ENCODE peak calls at places on chromosome 3, in four cellular contexts. One of them, this sample, is unnamed.

GRCh38 chr3:142646020-142646783 is 50.0 kb downstream of the PLS1 start:
- DNase-seq in tibial nerve: no peak
- DNase-seq in islet precursor cell: no peak
- DNase-seq in HEK293T: no peak
- DNase-seq in this sample: no peak

GRCh38 chr3:126464494-126464893 is 11.2 kb downstream of the ZXDC start:
- DNase-seq in islet precursor cell: no peak
- DNase-seq in HEK293T: no peak
- DNase-seq in tibial nerve: no peak
- DNase-seq in this sample: peak

GRCh38 chr3:168884353-168884903 is 779.1 kb downstream of the MECOM start:
- DNase-seq in tibial nerve: peak
- DNase-seq in islet precursor cell: no peak
- DNase-seq in HEK293T: no peak
- DNase-seq in this sample: no peak

GRCh38 chr3:62433396-62433795 is 60.0 kb upstream of the FEZF2 start:
- DNase-seq in tibial nerve: no peak
- DNase-seq in islet precursor cell: no peak
- DNase-seq in HEK293T: no peak
- DNase-seq in this sample: no peak

GRCh38 chr3:152148579-152148978 is 120.2 kb upstream of the MBNL1 start:
- DNase-seq in islet precursor cell: no peak
- DNase-seq in tibial nerve: no peak
- DNase-seq in HEK293T: no peak
- DNase-seq in this sample: no peak

GRCh38 chr3:138082085-138082991 is 33.1 kb downstream of the DZIP1L start:
- DNase-seq in islet precursor cell: peak
- DNase-seq in tibial nerve: no peak
- DNase-seq in HEK293T: peak
- DNase-seq in this sample: no peak

GRCh38 chr3:127135241-127136023 is 57.5 kb upstream of the PRR23E start:
- DNase-seq in islet precursor cell: peak
- DNase-seq in HEK293T: peak
- DNase-seq in tibial nerve: no peak
- DNase-seq in this sample: no peak

GRCh38 chr3:36302626-36303025 is 77.7 kb upstream of the STAC start:
- DNase-seq in HEK293T: no peak
- DNase-seq in tibial nerve: no peak
- DNase-seq in islet precursor cell: no peak
- DNase-seq in this sample: no peak

GRCh38 chr3:136350132-136350531 is 100.0 kb downstream of the PCCB start:
- DNase-seq in HEK293T: no peak
- DNase-seq in islet precursor cell: no peak
- DNase-seq in tibial nerve: no peak
- DNase-seq in this sample: no peak

GRCh38 chr3:9976736-9977709 is 9.6 kb downstream of the EMC3 start:
- DNase-seq in HEK293T: peak
- DNase-seq in islet precursor cell: peak
- DNase-seq in tibial nerve: peak
- DNase-seq in this sample: peak

GRCh38 chr3:14142567-14143270 is 17.9 kb downstream of the TMEM43 start:
- DNase-seq in islet precursor cell: no peak
- DNase-seq in HEK293T: no peak
- DNase-seq in tibial nerve: no peak
- DNase-seq in this sample: peak

GRCh38 chr3:119580148-119580760 is 962 bp downstream of the ADPRH start:
- DNase-seq in islet precursor cell: peak
- DNase-seq in tibial nerve: peak
- DNase-seq in HEK293T: no peak
- DNase-seq in this sample: no peak

GRCh38 chr3:138036572-138036971 is 26.6 kb downstream of the CLDN18 start:
- DNase-seq in tibial nerve: no peak
- DNase-seq in islet precursor cell: no peak
- DNase-seq in HEK293T: no peak
- DNase-seq in this sample: no peak

GRCh38 chr3:46299608-46300460 is 54.1 kb upstream of the CCR2 start:
- DNase-seq in tibial nerve: no peak
- DNase-seq in HEK293T: no peak
- DNase-seq in islet precursor cell: no peak
- DNase-seq in this sample: no peak

GRCh38 chr3:114496021-114496434 is 202.2 kb downstream of the TIGIT start:
- DNase-seq in islet precursor cell: no peak
- DNase-seq in HEK293T: no peak
- DNase-seq in tibial nerve: no peak
- DNase-seq in this sample: peak

GRCh38 chr3:57691411-57692133 is 1.3 kb downstream of the DENND6A start:
- DNase-seq in tibial nerve: no peak
- DNase-seq in HEK293T: no peak
- DNase-seq in islet precursor cell: no peak
- DNase-seq in this sample: no peak

GRCh38 chr3:52454235-52454937 is 545 bp upstream of the TNNC1 start:
- DNase-seq in HEK293T: no peak
- DNase-seq in islet precursor cell: no peak
- DNase-seq in tibial nerve: no peak
- DNase-seq in this sample: no peak

GRCh38 chr3:182482692-182483091 is 310.6 kb upstream of the ATP11B start:
- DNase-seq in islet precursor cell: no peak
- DNase-seq in tibial nerve: no peak
- DNase-seq in HEK293T: no peak
- DNase-seq in this sample: no peak

GRCh38 chr3:56976666-56977560 is 83.6 kb upstream of the SPATA12 start:
- DNase-seq in islet precursor cell: peak
- DNase-seq in tibial nerve: no peak
- DNase-seq in HEK293T: no peak
- DNase-seq in this sample: no peak